ENCODE peak calls at places on chromosome 19, in eight cellular contexts. V is WTC11, Y is A549, P is IMR-90, H is SK-N-SH, U is GM12878, I is K562, B is HepG2. Q is an unnamed sample.

GRCh38 chr19:28217064-28217463 is 995.9 kb downstream of the UQCRFS1 start:
- DNase-seq in V (peak), Y (no peak), P (no peak), H (no peak), U (no peak), I (no peak), B (no peak), Q (peak)

GRCh38 chr19:18649371-18650047 is 12.7 kb downstream of the KLHL26 start:
- DNase-seq in V (no peak), Y (no peak), P (peak), H (no peak), U (no peak), I (no peak), B (no peak), Q (no peak)

GRCh38 chr19:44855606-44856005 is 9.5 kb downstream of the NECTIN2 start:
- DNase-seq in V (no peak), Y (no peak), P (no peak), H (no peak), U (no peak), I (no peak), B (no peak), Q (no peak)

GRCh38 chr19:17479325-17479791 is 9.0 kb downstream of the SLC27A1 start:
- DNase-seq in V (no peak), Y (no peak), P (peak), H (no peak), U (no peak), I (no peak), B (no peak), Q (no peak)

GRCh38 chr19:38516802-38517201 is 83.3 kb downstream of the RYR1 start:
- DNase-seq in V (no peak), Y (no peak), P (no peak), H (no peak), U (no peak), I (no peak), B (no peak), Q (no peak)

GRCh38 chr19:49497047-49497789 is 984 bp downstream of the RPS11 start:
- DNase-seq in V (peak), Y (peak), P (peak), H (peak), U (no peak), I (peak), B (no peak), Q (no peak)

GRCh38 chr19:31963741-31964140 is 381.7 kb upstream of the ZNF507 start:
- DNase-seq in V (no peak), Y (no peak), P (no peak), H (no peak), U (no peak), I (no peak), B (no peak), Q (no peak)

GRCh38 chr19:34274827-34275625 is 20.7 kb downstream of the GARRE1 start:
- DNase-seq in V (no peak), Y (no peak), P (peak), H (no peak), U (no peak), I (no peak), B (peak), Q (no peak)

GRCh38 chr19:16185925-16186234 is 670 bp downstream of the FAM32A start:
- DNase-seq in V (no peak), Y (no peak), P (no peak), H (peak), U (no peak), I (no peak), B (peak), Q (no peak)

GRCh38 chr19:18208098-18208951 is 4.5 kb upstream of the RAB3A start:
- DNase-seq in V (peak), Y (no peak), P (peak), H (peak), U (no peak), I (peak), B (no peak), Q (peak)

GRCh38 chr19:5624741-5625140 is 1.9 kb downstream of the SAFB start:
- DNase-seq in V (no peak), Y (no peak), P (no peak), H (no peak), U (no peak), I (no peak), B (no peak), Q (no peak)

GRCh38 chr19:33219261-33219812 is 6.3 kb downstream of the SLC7A10 start:
- DNase-seq in V (peak), Y (no peak), P (peak), H (no peak), U (no peak), I (no peak), B (no peak), Q (peak)

GRCh38 chr19:8607386-8607785 is 3.1 kb downstream of the ADAMTS10 start:
- DNase-seq in V (no peak), Y (no peak), P (peak), H (no peak), U (no peak), I (no peak), B (no peak), Q (no peak)

GRCh38 chr19:32809754-32810153 is 59.8 kb downstream of the SLC7A9 start:
- DNase-seq in V (no peak), Y (no peak), P (no peak), H (no peak), U (no peak), I (no peak), B (no peak), Q (no peak)

GRCh38 chr19:45676851-45677263 is 8.8 kb downstream of the GIPR start:
- DNase-seq in V (no peak), Y (no peak), P (no peak), H (no peak), U (no peak), I (no peak), B (no peak), Q (peak)

GRCh38 chr19:14138576-14139265 is 2.3 kb upstream of the ASF1B start:
- DNase-seq in V (no peak), Y (no peak), P (peak), H (no peak), U (no peak), I (no peak), B (no peak), Q (no peak)
- TF ChIP-seq USF2 in V (no peak), Y (no peak), P (no peak), H (no peak), U (no peak), I (no peak), B (no peak), Q (no peak)

GRCh38 chr19:54209748-54210494 is 9.3 kb downstream of the RPS9 start:
- DNase-seq in V (no peak), Y (peak), P (peak), H (peak), U (no peak), I (peak), B (peak), Q (no peak)
- TF ChIP-seq USF2 in V (no peak), Y (no peak), P (no peak), H (no peak), U (no peak), I (no peak), B (no peak), Q (no peak)

DNA sequence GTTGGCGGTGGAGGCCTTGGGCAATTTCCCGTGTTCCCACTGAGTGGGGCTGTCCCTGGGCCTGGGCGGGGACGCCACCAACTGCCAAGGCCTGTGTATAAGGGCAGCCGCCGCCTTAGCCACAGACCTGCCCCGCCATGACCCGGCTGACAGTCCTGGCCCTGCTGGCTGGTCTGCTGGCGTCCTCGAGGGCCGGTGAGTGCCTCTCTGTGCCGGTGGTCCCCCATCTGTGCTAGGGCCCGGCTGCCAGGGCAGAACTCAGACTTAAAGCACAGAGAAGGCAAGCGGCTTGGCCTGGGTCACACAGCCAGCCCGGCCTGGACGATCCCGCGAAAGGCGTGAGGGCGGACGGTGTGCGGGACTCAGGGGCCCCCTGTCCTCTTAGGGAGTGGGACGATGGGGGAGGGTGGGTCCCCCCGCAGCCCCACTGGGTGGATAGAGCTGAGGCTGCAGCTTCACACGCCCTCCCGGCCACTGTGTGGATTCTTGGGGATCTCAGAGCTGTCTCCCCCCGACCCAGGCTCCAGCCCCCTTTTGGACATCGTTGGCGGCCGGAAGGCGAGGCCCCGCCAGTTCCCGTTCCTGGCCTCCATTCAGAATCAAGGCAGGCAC is at the start of gene AZU1:
- DNase-seq in V (no peak), Y (no peak), P (no peak), H (no peak), U (no peak), I (no peak), B (no peak), Q (no peak)
- TF ChIP-seq USF2 in V (no peak), Y (no peak), P (no peak), H (no peak), U (no peak), I (no peak), B (no peak), Q (no peak)

GRCh38 chr19:51339687-51340656 is 2.0 kb downstream of the VSIG10L start:
- DNase-seq in V (peak), Y (peak), P (peak), H (peak), U (peak), I (peak), B (peak), Q (peak)

GRCh38 chr19:51341066-51341465 is 873 bp downstream of the VSIG10L start:
- DNase-seq in V (no peak), Y (no peak), P (no peak), H (no peak), U (no peak), I (no peak), B (no peak), Q (no peak)

GRCh38 chr19:51338563-51339312 is 3.2 kb downstream of the VSIG10L start:
- DNase-seq in V (peak), Y (peak), P (peak), H (peak), U (peak), I (peak), B (peak), Q (peak)

GRCh38 chr19:51337861-51338562 is 3.9 kb downstream of the VSIG10L start:
- DNase-seq in V (no peak), Y (no peak), P (no peak), H (no peak), U (no peak), I (no peak), B (no peak), Q (no peak)

DNA sequence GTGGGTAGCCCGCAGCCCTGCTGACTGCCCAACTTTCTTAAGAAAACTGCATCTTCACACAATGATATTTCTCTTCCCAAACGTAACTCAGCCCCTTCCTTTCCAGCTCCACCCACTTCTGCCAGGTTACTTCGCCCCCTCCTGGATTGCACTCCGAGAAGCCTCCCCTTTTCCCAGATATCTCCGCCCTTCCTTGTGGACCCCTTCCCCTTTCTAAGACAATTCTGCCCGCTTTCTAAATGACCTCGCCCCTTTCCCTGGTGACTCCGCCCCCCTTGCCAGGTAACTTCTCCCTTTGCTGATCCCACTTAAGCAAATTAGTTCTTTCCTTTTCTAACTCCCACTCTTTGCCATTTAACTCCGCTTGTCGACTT is 2.6 kb downstream of the VSIG10L start:
- DNase-seq in V (no peak), Y (peak), P (no peak), H (no peak), U (no peak), I (peak), B (no peak), Q (peak)
- TF ChIP-seq USF2 in V (no peak), Y (no peak), P (no peak), H (no peak), U (no peak), I (no peak), B (no peak), Q (no peak)

GRCh38 chr19:23273594-23274412 is 23.6 kb upstream of the ZNF724 start:
- DNase-seq in V (peak), Y (peak), P (peak), H (peak), U (peak), I (peak), B (peak), Q (peak)

GRCh38 chr19:23273022-23273593 is 22.9 kb upstream of the ZNF724 start:
- DNase-seq in V (no peak), Y (no peak), P (no peak), H (peak), U (no peak), I (no peak), B (no peak), Q (no peak)
- TF ChIP-seq USF2 in V (no peak), Y (no peak), P (no peak), H (no peak), U (no peak), I (no peak), B (no peak), Q (no peak)

GRCh38 chr19:35459414-35460082 is 11.5 kb downstream of the FFAR2 start:
- DNase-seq in V (no peak), Y (no peak), P (no peak), H (peak), U (no peak), I (no peak), B (peak), Q (no peak)
- TF ChIP-seq USF2 in V (no peak), Y (no peak), P (no peak), H (no peak), U (no peak), I (no peak), B (no peak), Q (no peak)

DNA sequence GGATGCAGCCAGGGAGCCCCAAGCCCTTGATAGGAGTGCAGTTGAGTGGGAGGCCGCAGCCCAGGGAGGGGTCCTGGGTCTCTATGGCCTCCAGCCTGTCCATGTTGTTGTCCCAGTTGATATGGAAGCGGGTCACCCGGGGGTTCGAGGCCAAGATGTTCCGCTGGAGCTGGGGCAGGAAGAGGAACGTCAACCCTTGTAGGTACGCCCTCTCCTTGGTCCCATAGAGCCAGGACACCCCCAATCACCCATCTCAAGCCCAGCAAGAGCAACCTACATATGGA is 2.9 kb upstream of the PRKACA start:
- DNase-seq in V (no peak), Y (no peak), P (no peak), H (no peak), U (no peak), I (no peak), B (no peak), Q (no peak)
- TF ChIP-seq USF2 in V (no peak), Y (no peak), P (no peak), H (no peak), U (no peak), I (no peak), B (no peak), Q (no peak)